ENCODE peak calls at places on chromosomes 6 and 20, in seven cellular contexts. P is NT2/D1; S is mesenchymal stem cell; E is effector memory CD4-positive, alpha-beta T cell; N is PC-9; T is upper lobe of right lung; J is uterus. B is an unnamed sample.
A peak's percentile ranks its signal among the peaks of the same experiment; 100 is the strongest.

GRCh38 chr6:21587925-21588811 is 5.4 kb upstream of the SOX4 start:
- DNase-seq in P (no peak), S (peak; percentile 85), E (no peak), N (peak; percentile 40), T (peak; percentile 80), J (peak; percentile 66), B (peak; percentile 78)

GRCh38 chr20:63473555-63474449 is 1.3 kb upstream of the KCNQ2 start:
- DNase-seq in P (no peak), S (no peak), E (no peak), N (no peak), T (no peak), J (no peak), B (no peak)

GRCh38 chr20:52118233-52118632 is 73.3 kb downstream of the ZFP64 start:
- DNase-seq in P (no peak), S (no peak), E (no peak), N (no peak), T (no peak), J (no peak), B (no peak)

GRCh38 chr20:47181056-47181862 is 175.2 kb downstream of the ZMYND8 start:
- DNase-seq in P (peak; percentile 72), S (peak; percentile 59), E (no peak), N (peak; percentile 79), T (no peak), J (no peak), B (no peak)

GRCh38 chr6:153058909-153059308 is 56.4 kb upstream of the MTRF1L start:
- DNase-seq in P (no peak), S (no peak), E (no peak), N (no peak), T (no peak), J (no peak), B (no peak)

GRCh38 chr20:18738055-18738454 is 75.5 kb upstream of the SCP2D1 start:
- DNase-seq in P (no peak), S (peak; percentile 19), E (no peak), N (no peak), T (no peak), J (no peak), B (no peak)

GRCh38 chr20:45036044-45036755 is 64.7 kb downstream of the KCNS1 start:
- DNase-seq in P (no peak), S (peak; percentile 75), E (no peak), N (peak; percentile 42), T (no peak), J (peak; percentile 34), B (no peak)

GRCh38 chr6:40906759-40907158 is 132.3 kb downstream of the UNC5CL start:
- DNase-seq in P (no peak), S (no peak), E (no peak), N (peak; percentile 86), T (no peak), J (no peak), B (no peak)

GRCh38 chr20:51193066-51193772 is 170.3 kb upstream of the KCNG1 start:
- DNase-seq in P (no peak), S (peak; percentile 58), E (no peak), N (no peak), T (no peak), J (no peak), B (no peak)

GRCh38 chr20:9054176-9054575 is 14.7 kb upstream of the PLCB4 start:
- DNase-seq in P (no peak), S (peak; percentile 58), E (no peak), N (no peak), T (no peak), J (no peak), B (no peak)

GRCh38 chr20:25340380-25340779 is 50.3 kb downstream of the ABHD12 start:
- DNase-seq in P (no peak), S (no peak), E (no peak), N (no peak), T (no peak), J (no peak), B (no peak)

GRCh38 chr6:18053071-18053475 is 65.6 kb upstream of the KIF13A start:
- DNase-seq in P (no peak), S (peak; percentile 33), E (no peak), N (peak; percentile 93), T (no peak), J (no peak), B (no peak)

GRCh38 chr6:35142578-35142977 is 1.4 kb upstream of the TCP11 start:
- DNase-seq in P (no peak), S (no peak), E (no peak), N (peak; percentile 83), T (no peak), J (no peak), B (no peak)

GRCh38 chr6:104527761-104528415 is 331.8 kb downstream of the HACE1 start:
- DNase-seq in P (no peak), S (no peak), E (no peak), N (no peak), T (no peak), J (no peak), B (no peak)

GRCh38 chr6:165729307-165729936 is 66.4 kb upstream of the PDE10A start:
- DNase-seq in P (no peak), S (peak; percentile 29), E (no peak), N (no peak), T (no peak), J (peak; percentile 33), B (no peak)

GRCh38 chr6:65170273-65170672 is 536.8 kb downstream of the EYS start:
- DNase-seq in P (no peak), S (peak; percentile 18), E (no peak), N (no peak), T (no peak), J (no peak), B (no peak)

GRCh38 chr6:108598316-108598863 is 37.7 kb downstream of the FOXO3 start:
- DNase-seq in P (no peak), S (peak; percentile 89), E (no peak), N (no peak), T (no peak), J (no peak), B (no peak)

GRCh38 chr6:90938116-90938515 is 351.2 kb upstream of the MAP3K7 start:
- DNase-seq in P (no peak), S (peak; percentile 3), E (no peak), N (peak; percentile 44), T (no peak), J (no peak), B (no peak)

GRCh38 chr20:22805219-22805618 is 220.8 kb upstream of the FOXA2 start:
- DNase-seq in P (no peak), S (peak; percentile 88), E (no peak), N (peak; percentile 64), T (no peak), J (no peak), B (no peak)

GRCh38 chr6:167485186-167485978 is 160.5 kb downstream of the TTLL2 start:
- DNase-seq in P (no peak), S (peak; percentile 63), E (no peak), N (no peak), T (no peak), J (peak; percentile 42), B (peak; percentile 53)

GRCh38 chr6:116444092-116444491 is 17.1 kb upstream of the CALHM6 start:
- DNase-seq in P (no peak), S (peak; percentile 47), E (no peak), N (no peak), T (no peak), J (no peak), B (no peak)

GRCh38 chr6:117677553-117678131 is 2.4 kb downstream of the NUS1 start:
- DNase-seq in P (no peak), S (peak; percentile 34), E (no peak), N (peak; percentile 62), T (no peak), J (no peak), B (no peak)

GRCh38 chr6:154868143-154868594 is 126.9 kb upstream of the TIAM2 start:
- DNase-seq in P (no peak), S (peak; percentile 69), E (no peak), N (peak; percentile 42), T (no peak), J (no peak), B (no peak)

GRCh38 chr6:125940691-125941090 is 15.9 kb upstream of the HINT3 start:
- DNase-seq in P (no peak), S (no peak), E (no peak), N (peak; percentile 85), T (no peak), J (no peak), B (no peak)

GRCh38 chr20:59071224-59071623 is 28.6 kb upstream of the PRELID3B start:
- DNase-seq in P (no peak), S (no peak), E (no peak), N (no peak), T (no peak), J (no peak), B (no peak)

GRCh38 chr6:104784884-104785283 is 74.8 kb downstream of the HACE1 start:
- DNase-seq in P (no peak), S (peak; percentile 13), E (no peak), N (no peak), T (no peak), J (no peak), B (no peak)

GRCh38 chr6:155171747-155172191 is 92.0 kb upstream of the CLDN20 start:
- DNase-seq in P (no peak), S (peak; percentile 30), E (no peak), N (no peak), T (no peak), J (no peak), B (no peak)

DNA sequence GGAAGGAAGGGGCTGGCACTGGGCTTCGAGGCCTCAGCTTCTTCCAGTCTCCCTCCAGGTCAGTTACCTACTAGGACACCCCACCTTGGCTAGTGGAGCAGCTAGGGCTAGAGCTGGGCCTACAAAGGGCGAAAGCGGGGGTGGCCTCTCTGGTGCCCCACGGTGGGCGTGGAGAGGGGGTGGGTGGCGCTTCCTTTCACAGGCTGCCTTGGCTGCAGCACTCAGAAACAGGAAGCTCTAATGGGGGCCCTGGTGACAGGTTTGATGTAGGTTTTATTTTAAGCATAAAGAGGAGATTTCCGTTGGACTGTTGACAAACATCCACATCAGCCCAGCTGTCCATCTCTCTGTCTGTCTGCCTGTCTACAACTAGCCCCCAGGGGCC is 13.4 kb downstream of the FAM110A start:
- DNase-seq in P (no peak), S (no peak), E (peak; percentile 34), N (no peak), T (peak; percentile 72), J (no peak), B (no peak)
- H3K4me1 ChIP-seq in P (peaks cover 9% of the 10 kb centered on the region), S (peaks cover 17% of the 10 kb centered on the region), E (peaks cover 43% of the 10 kb centered on the region), N (peaks cover 15% of the 10 kb centered on the region), T (peaks cover 33% of the 10 kb centered on the region), J (no peaks in the 10 kb centered on the region), B (peaks cover 4% of the 10 kb centered on the region)

DNA sequence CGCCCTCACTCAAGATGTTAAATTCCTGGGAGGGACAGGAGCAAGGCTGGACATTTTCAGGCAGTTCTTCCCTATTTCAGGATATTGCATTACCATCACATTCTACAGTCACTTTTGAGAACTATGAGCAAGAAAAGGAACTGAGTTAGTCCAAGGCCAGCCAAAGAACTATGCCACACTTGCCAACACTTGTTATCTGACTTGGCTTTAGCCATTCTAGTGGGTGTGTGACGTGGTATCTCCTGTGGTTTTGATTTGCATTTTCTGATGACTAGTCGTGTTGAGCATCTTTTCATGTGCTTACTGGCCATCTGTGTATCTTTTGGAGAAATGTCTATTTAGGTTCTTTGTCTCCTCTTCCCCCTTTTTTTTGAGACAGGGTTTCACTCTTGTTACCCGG is 12.0 kb downstream of the XRN2 start:
- DNase-seq in P (no peak), S (peak; percentile 26), E (no peak), N (no peak), T (no peak), J (no peak), B (no peak)
- H3K4me1 ChIP-seq in P (no peaks in the 10 kb centered on the region), S (peaks cover 5% of the 10 kb centered on the region), E (peaks cover 6% of the 10 kb centered on the region), N (peaks cover 3% of the 10 kb centered on the region), T (peaks cover 23% of the 10 kb centered on the region), J (no peaks in the 10 kb centered on the region), B (peaks cover 1% of the 10 kb centered on the region)

GRCh38 chr20:49123982-49124381 is 64.2 kb downstream of the STAU1 start:
- DNase-seq in P (no peak), S (no peak), E (no peak), N (peak; percentile 11), T (no peak), J (no peak), B (no peak)
- H3K4me1 ChIP-seq in P (no peaks in the 10 kb centered on the region), S (peaks cover 3% of the 10 kb centered on the region), E (no peaks in the 10 kb centered on the region), N (no peaks in the 10 kb centered on the region), T (no peaks in the 10 kb centered on the region), J (no peaks in the 10 kb centered on the region), B (no peaks in the 10 kb centered on the region)

GRCh38 chr20:358891-359555 is 12.1 kb downstream of the NRSN2 start:
- DNase-seq in P (no peak), S (no peak), E (no peak), N (no peak), T (no peak), J (no peak), B (no peak)
- H3K4me1 ChIP-seq in P (peaks cover 4% of the 10 kb centered on the region), S (peaks cover 25% of the 10 kb centered on the region), E (no peaks in the 10 kb centered on the region), N (peaks cover 30% of the 10 kb centered on the region), T (peaks cover 14% of the 10 kb centered on the region), J (no peaks in the 10 kb centered on the region), B (no peaks in the 10 kb centered on the region)

B was measured in ovary.